ENCODE peak calls at places on chromosomes 4 and X, in six cellular contexts. D, U, N, Y, B and T are unnamed samples.

GRCh38 chr4:110898290-110898689 is 275.4 kb upstream of the PITX2 start:
- DNase-seq in Y (no peak), U (no peak), N (peak), B (no peak), D (no peak), T (no peak)

GRCh38 chr4:60422440-60422839 is 777.7 kb upstream of the ADGRL3 start:
- DNase-seq in Y (no peak), B (no peak), N (no peak), U (no peak), D (no peak), T (no peak)

GRCh38 chrX:16874458-16875095 is 4.4 kb upstream of the RBBP7 start:
- DNase-seq in Y (no peak), D (no peak), N (no peak), U (no peak), B (no peak), T (no peak)

GRCh38 chrX:11111947-11112346 is 815 bp downstream of the HCCS start:
- DNase-seq in U (no peak), D (no peak), N (peak), B (no peak), Y (no peak), T (no peak)

GRCh38 chr4:25128671-25129070 is 31.6 kb downstream of the SEPSECS start:
- DNase-seq in Y (no peak), N (peak), B (no peak), U (no peak), D (no peak), T (no peak)

GRCh38 chrX:150502979-150503897 is 65.2 kb upstream of the MTM1 start:
- DNase-seq in Y (no peak), U (no peak), B (no peak), N (no peak), D (no peak), T (no peak)

GRCh38 chrX:124239911-124240310 is 92.5 kb upstream of the TEX13D start:
- DNase-seq in B (no peak), N (no peak), Y (no peak), D (no peak), U (no peak), T (no peak)

GRCh38 chrX:72265263-72265662 is 11.8 kb downstream of the RPS4X start:
- DNase-seq in N (no peak), D (no peak), U (no peak), B (no peak), Y (no peak), T (no peak)

GRCh38 chr4:80751200-80751599 is 279.3 kb upstream of the BMP3 start:
- DNase-seq in N (no peak), B (no peak), Y (no peak), D (no peak), U (no peak), T (no peak)

GRCh38 chr4:35125995-35126712 is 1118.2 kb downstream of the ARAP2 start:
- DNase-seq in U (no peak), N (no peak), Y (no peak), B (no peak), D (no peak), T (no peak)

GRCh38 chrX:128408842-128409241 is 356.6 kb upstream of the ACTRT1 start:
- DNase-seq in B (no peak), D (no peak), N (no peak), Y (no peak), U (no peak), T (no peak)

GRCh38 chr4:94621491-94622080 is 136.2 kb upstream of the BMPR1B start:
- DNase-seq in Y (no peak), U (peak), B (no peak), D (no peak), N (peak), T (peak)

GRCh38 chrX:42772874-42773273 is 5.1 kb downstream of the PPP1R2C start:
- DNase-seq in N (no peak), U (no peak), B (no peak), D (no peak), Y (no peak), T (no peak)
- H3K4me3 ChIP-seq in N (no peak), U (no peak), B (no peak), D (no peak), Y (no peak), T (no peak)

DNA sequence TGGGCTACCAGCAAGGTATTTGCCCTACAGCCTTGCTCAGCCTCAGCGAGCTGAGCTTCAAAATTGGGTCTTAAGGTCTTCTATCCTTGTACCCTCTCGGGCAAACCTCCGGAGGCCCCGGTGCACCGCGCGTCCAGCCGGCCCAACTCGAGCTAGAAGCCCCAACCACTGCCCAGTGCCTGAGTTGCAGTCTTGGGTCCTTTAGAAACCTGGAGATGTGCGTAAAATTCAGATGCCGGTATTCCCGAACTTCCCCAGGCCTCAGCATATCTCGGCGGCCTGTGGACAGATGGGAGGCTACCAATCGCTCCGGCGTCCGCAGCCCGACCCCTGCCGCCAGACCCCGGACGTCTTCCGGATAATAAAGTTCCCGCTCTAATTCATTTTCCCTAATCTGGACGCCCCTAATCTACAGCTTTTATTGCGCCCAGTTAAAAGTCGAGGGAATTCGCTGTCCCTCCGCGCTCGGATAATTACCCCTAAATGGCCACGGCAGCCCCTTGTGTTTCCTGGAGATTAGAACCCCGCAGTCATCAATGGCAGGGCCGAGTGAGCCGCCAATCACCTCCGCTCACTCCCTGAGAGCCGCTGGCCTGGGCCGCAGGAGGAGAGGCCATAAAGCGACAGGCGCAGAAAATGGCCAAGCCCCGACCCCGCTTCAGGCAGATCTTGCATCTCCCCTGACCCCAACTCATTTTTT is 1.5 kb upstream of the MSX1 start:
- DNase-seq in D (no peak), N (no peak), Y (no peak), U (no peak), B (no peak), T (no peak)
- H3K4me3 ChIP-seq in D (no peak), N (no peak), Y (no peak), U (no peak), B (no peak), T (no peak)

GRCh38 chr4:164109517-164109916 is 615.0 kb downstream of the TMA16 start:
- DNase-seq in B (no peak), D (no peak), U (no peak), Y (no peak), N (no peak), T (peak)
- H3K4me3 ChIP-seq in B (no peak), D (no peak), U (no peak), Y (no peak), N (no peak), T (no peak)

GRCh38 chr4:164894725-164895124 is 17.7 kb downstream of the APELA start:
- DNase-seq in D (no peak), U (no peak), N (no peak), Y (no peak), B (no peak), T (no peak)
- H3K4me3 ChIP-seq in D (no peak), U (no peak), N (no peak), Y (no peak), B (no peak), T (no peak)

DNA sequence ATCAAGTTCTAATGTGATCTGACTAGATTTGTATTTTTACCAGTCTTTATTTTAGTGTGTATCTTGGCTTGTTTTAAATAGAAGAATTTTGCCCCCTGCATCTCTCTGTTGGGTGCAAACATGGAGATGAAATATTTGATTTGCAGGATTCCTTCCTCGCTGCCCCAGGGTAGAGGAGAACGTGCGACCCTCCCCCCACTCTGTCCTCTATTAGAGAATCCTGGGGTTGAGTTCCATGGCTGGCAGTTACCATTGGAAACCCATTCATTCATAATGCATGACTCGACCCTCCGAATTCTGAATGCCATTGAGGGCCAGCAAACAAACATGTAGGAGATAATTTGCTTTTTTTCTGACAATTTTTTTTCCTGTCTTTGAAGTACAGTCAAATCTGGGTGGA is 53.7 kb downstream of the TRIM2 start:
- DNase-seq in N (no peak), U (no peak), Y (no peak), B (no peak), D (no peak), T (no peak)
- H3K4me3 ChIP-seq in N (no peak), U (no peak), Y (no peak), B (no peak), D (peak), T (no peak)